ENCODE peak calls at places on chromosomes 7 and 10, in four cellular contexts. One of them, this sample, is unnamed.

GRCh38 chr7:112199035-112199655 is 7.1 kb downstream of the DOCK4 start:
- DNase-seq in OCI-LY7: no peak
- DNase-seq in heart left ventricle: no peak
- DNase-seq in breast epithelium: no peak
- DNase-seq in this sample: no peak

GRCh38 chr7:79528421-79528820 is 75.0 kb upstream of the MAGI2 start:
- DNase-seq in OCI-LY7: no peak
- DNase-seq in heart left ventricle: no peak
- DNase-seq in breast epithelium: no peak
- DNase-seq in this sample: no peak

GRCh38 chr10:83917519-83918506 is 221.5 kb upstream of the GHITM start:
- DNase-seq in heart left ventricle: no peak
- DNase-seq in OCI-LY7: peak
- DNase-seq in breast epithelium: no peak
- DNase-seq in this sample: peak

GRCh38 chr7:149799397-149800168 is 26.2 kb upstream of the ZNF467 start:
- DNase-seq in heart left ventricle: no peak
- DNase-seq in breast epithelium: no peak
- DNase-seq in OCI-LY7: peak
- DNase-seq in this sample: no peak

GRCh38 chr7:97130417-97131139 is 13.1 kb downstream of the SDHAF3 start:
- DNase-seq in heart left ventricle: no peak
- DNase-seq in breast epithelium: no peak
- DNase-seq in OCI-LY7: no peak
- DNase-seq in this sample: no peak

GRCh38 chr10:23106508-23106907 is 11.1 kb downstream of the MSRB2 start:
- DNase-seq in heart left ventricle: no peak
- DNase-seq in breast epithelium: no peak
- DNase-seq in OCI-LY7: no peak
- DNase-seq in this sample: no peak

GRCh38 chr10:35336084-35336831 is at the start of gene CCNY:
- DNase-seq in breast epithelium: peak
- DNase-seq in heart left ventricle: peak
- DNase-seq in OCI-LY7: peak
- DNase-seq in this sample: peak

GRCh38 chr10:110303681-110304080 is 1.0 kb downstream of the SMNDC1 start:
- DNase-seq in OCI-LY7: no peak
- DNase-seq in heart left ventricle: no peak
- DNase-seq in breast epithelium: no peak
- DNase-seq in this sample: no peak

GRCh38 chr10:110827410-110827809 is 44.3 kb upstream of the PDCD4 start:
- DNase-seq in breast epithelium: no peak
- DNase-seq in heart left ventricle: no peak
- DNase-seq in OCI-LY7: no peak
- DNase-seq in this sample: no peak

GRCh38 chr10:47421057-47421952 is 37.2 kb upstream of the ZNF488 start:
- DNase-seq in heart left ventricle: no peak
- DNase-seq in breast epithelium: no peak
- DNase-seq in OCI-LY7: no peak
- DNase-seq in this sample: no peak

GRCh38 chr7:19026888-19027287 is 90.5 kb downstream of the TWIST1 start:
- DNase-seq in heart left ventricle: no peak
- DNase-seq in breast epithelium: no peak
- DNase-seq in OCI-LY7: no peak
- DNase-seq in this sample: no peak

GRCh38 chr10:79001082-79001885 is 67.5 kb upstream of the ZMIZ1 start:
- DNase-seq in breast epithelium: no peak
- DNase-seq in OCI-LY7: no peak
- DNase-seq in heart left ventricle: no peak
- DNase-seq in this sample: no peak

GRCh38 chr7:134515569-134516468 is 11.5 kb upstream of the AKR1B10 start:
- DNase-seq in heart left ventricle: no peak
- DNase-seq in breast epithelium: no peak
- DNase-seq in OCI-LY7: no peak
- DNase-seq in this sample: no peak

GRCh38 chr7:129949292-129950133 is 3.2 kb downstream of the UBE2H start:
- DNase-seq in OCI-LY7: peak
- DNase-seq in heart left ventricle: no peak
- DNase-seq in breast epithelium: no peak
- DNase-seq in this sample: peak

GRCh38 chr7:8719102-8719501 is 285.7 kb downstream of the NXPH1 start:
- DNase-seq in breast epithelium: no peak
- DNase-seq in OCI-LY7: no peak
- DNase-seq in heart left ventricle: no peak
- DNase-seq in this sample: no peak

GRCh38 chr7:24963218-24963617 is 16.8 kb downstream of the OSBPL3 start:
- DNase-seq in OCI-LY7: peak
- DNase-seq in breast epithelium: no peak
- DNase-seq in heart left ventricle: peak
- DNase-seq in this sample: peak

GRCh38 chr7:96327429-96327828 is 5.5 kb upstream of the SLC25A13 start:
- DNase-seq in breast epithelium: no peak
- DNase-seq in OCI-LY7: no peak
- DNase-seq in heart left ventricle: no peak
- DNase-seq in this sample: no peak

GRCh38 chr10:119208553-119208940 is 1.2 kb downstream of the GRK5 start:
- DNase-seq in breast epithelium: no peak
- DNase-seq in OCI-LY7: peak
- DNase-seq in heart left ventricle: no peak
- DNase-seq in this sample: no peak

DNA sequence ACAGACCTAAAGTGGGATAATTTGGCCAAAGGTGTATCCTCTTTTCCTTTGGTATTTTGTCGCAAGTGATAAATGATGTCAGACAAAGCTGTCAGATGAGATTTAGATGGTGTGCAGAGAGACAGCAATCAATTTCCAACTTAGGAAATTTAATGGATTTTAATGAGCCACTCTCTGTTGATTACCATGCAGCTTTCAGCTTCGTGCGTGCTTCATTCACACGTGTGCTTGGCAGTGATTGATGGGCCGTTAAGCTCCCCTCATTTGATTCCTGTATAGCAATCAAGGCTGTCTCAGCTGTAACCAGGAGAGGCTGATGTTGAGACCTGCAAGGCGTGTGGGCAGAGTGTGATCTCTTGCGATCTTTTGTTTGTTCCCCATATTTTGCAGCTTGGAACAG is 439.6 kb downstream of the CALN1 start:
- DNase-seq in OCI-LY7: no peak
- DNase-seq in heart left ventricle: no peak
- DNase-seq in breast epithelium: no peak
- DNase-seq in this sample: no peak
- H3K27ac ChIP-seq in OCI-LY7: no peak
- H3K27ac ChIP-seq in heart left ventricle: no peak
- H3K27ac ChIP-seq in breast epithelium: no peak
- H3K27ac ChIP-seq in this sample: no peak

GRCh38 chr7:36972140-36972518 is 247.8 kb upstream of the AOAH start:
- DNase-seq in heart left ventricle: no peak
- DNase-seq in OCI-LY7: no peak
- DNase-seq in breast epithelium: no peak
- DNase-seq in this sample: no peak
- H3K27ac ChIP-seq in heart left ventricle: no peak
- H3K27ac ChIP-seq in OCI-LY7: no peak
- H3K27ac ChIP-seq in breast epithelium: no peak
- H3K27ac ChIP-seq in this sample: no peak

DNA sequence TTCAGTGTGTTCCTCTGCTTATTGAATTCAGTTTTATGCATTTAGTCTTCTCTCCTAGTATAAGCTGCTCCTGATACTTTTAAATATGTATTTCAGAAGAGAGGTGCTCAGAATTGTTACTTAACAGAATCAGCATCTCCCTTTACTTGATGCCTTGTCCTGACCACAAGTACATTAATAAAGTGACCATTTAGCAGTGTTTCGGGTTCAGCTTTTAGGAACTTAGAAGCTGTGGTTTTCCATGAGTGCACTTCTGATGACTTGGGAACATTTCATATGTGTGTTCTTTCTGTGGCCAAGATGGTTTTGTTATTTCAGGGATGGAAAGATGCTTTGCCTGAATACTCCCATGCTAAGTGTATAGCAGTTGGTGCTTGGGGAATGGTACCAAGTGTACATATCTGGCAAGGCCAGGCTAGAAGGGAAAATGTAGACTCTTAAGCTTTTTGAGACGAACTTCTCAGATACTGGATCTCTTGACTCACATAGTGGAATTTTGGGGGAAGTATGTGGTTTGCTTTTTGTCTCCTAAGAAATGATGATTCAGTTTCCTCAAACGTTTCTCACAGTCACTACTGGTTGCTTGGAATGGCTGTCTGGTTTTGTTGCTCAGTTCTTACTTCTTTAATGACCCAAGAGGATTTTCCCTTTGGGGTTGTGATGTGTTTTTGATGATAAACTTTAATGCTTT is 17.2 kb downstream of the SGPL1 start:
- DNase-seq in breast epithelium: no peak
- DNase-seq in heart left ventricle: no peak
- DNase-seq in OCI-LY7: no peak
- DNase-seq in this sample: no peak
- H3K27ac ChIP-seq in breast epithelium: no peak
- H3K27ac ChIP-seq in heart left ventricle: peak
- H3K27ac ChIP-seq in OCI-LY7: no peak
- H3K27ac ChIP-seq in this sample: no peak

GRCh38 chr10:34015700-34016099 is 681.2 kb upstream of the NRP1 start:
- DNase-seq in OCI-LY7: no peak
- DNase-seq in heart left ventricle: no peak
- DNase-seq in breast epithelium: no peak
- DNase-seq in this sample: no peak
- H3K27ac ChIP-seq in OCI-LY7: no peak
- H3K27ac ChIP-seq in heart left ventricle: no peak
- H3K27ac ChIP-seq in breast epithelium: no peak
- H3K27ac ChIP-seq in this sample: no peak

GRCh38 chr10:32253821-32254220 is 93.1 kb downstream of the EPC1 start:
- DNase-seq in breast epithelium: no peak
- DNase-seq in OCI-LY7: no peak
- DNase-seq in heart left ventricle: no peak
- DNase-seq in this sample: no peak
- H3K27ac ChIP-seq in breast epithelium: no peak
- H3K27ac ChIP-seq in OCI-LY7: no peak
- H3K27ac ChIP-seq in heart left ventricle: no peak
- H3K27ac ChIP-seq in this sample: no peak

GRCh38 chr10:86782691-86783418 is 26.4 kb downstream of the BMPR1A start:
- DNase-seq in heart left ventricle: no peak
- DNase-seq in OCI-LY7: no peak
- DNase-seq in breast epithelium: no peak
- DNase-seq in this sample: no peak
- H3K27ac ChIP-seq in heart left ventricle: peak
- H3K27ac ChIP-seq in OCI-LY7: no peak
- H3K27ac ChIP-seq in breast epithelium: no peak
- H3K27ac ChIP-seq in this sample: no peak

DNA sequence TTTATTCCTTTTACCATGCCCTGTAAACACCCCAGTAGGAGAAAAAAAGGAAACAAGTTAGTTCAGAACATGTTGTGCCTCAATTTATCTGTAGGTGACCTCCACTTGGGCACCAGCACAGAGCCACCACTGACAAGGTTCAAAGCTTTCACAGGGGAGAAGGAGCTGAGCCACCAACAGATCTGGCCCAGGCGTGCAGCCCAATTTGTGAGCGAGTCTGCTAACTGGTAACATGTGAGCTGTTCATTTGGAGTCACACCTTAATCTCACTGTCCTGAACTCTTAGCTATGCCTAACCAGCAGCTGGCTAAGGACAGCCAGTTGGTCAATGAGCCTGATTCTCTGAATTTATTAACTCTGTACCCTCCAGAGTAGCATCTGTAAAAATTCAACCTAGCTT is 78.4 kb upstream of the CAMK2B start:
- DNase-seq in breast epithelium: no peak
- DNase-seq in OCI-LY7: no peak
- DNase-seq in heart left ventricle: no peak
- DNase-seq in this sample: no peak
- H3K27ac ChIP-seq in breast epithelium: no peak
- H3K27ac ChIP-seq in OCI-LY7: no peak
- H3K27ac ChIP-seq in heart left ventricle: no peak
- H3K27ac ChIP-seq in this sample: no peak

GRCh38 chr7:1548438-1548831 is 7.6 kb downstream of the TMEM184A start:
- DNase-seq in OCI-LY7: no peak
- DNase-seq in heart left ventricle: no peak
- DNase-seq in breast epithelium: no peak
- DNase-seq in this sample: no peak
- H3K27ac ChIP-seq in OCI-LY7: no peak
- H3K27ac ChIP-seq in heart left ventricle: no peak
- H3K27ac ChIP-seq in breast epithelium: no peak
- H3K27ac ChIP-seq in this sample: no peak

This sample was measured in substantia nigra.